ENCODE peak calls at places on chromosome X, in four cellular contexts. M, N, F and Z are unnamed samples.

GRCh38 chrX:102958794-102959193 is 21.7 kb downstream of the RAB40AL start:
- DNase-seq in M (no peak), N (peak; percentile 14), F (no peak), Z (no peak)

GRCh38 chrX:133171962-133172708 is 46.0 kb downstream of the TFDP3 start:
- DNase-seq in M (peak; percentile 17), F (no peak), N (peak; percentile 9), Z (no peak)

GRCh38 chrX:12610079-12610478 is 181.1 kb upstream of the PRPS2 start:
- DNase-seq in F (no peak), M (no peak), N (no peak), Z (no peak)

GRCh38 chrX:118975831-118976598 is 1.6 kb downstream of the LONRF3 start:
- DNase-seq in N (peak; percentile 70), M (peak; percentile 71), F (peak; percentile 69), Z (peak; percentile 24)

GRCh38 chrX:65582450-65583082 is 48.0 kb upstream of the LAS1L start:
- DNase-seq in F (no peak), N (peak; percentile 62), M (no peak), Z (no peak)

GRCh38 chrX:77442728-77443127 is 4.5 kb upstream of the FGF16 start:
- DNase-seq in M (peak; percentile 34), F (peak; percentile 1), N (no peak), Z (no peak)

GRCh38 chrX:138745215-138745614 is 33.7 kb upstream of the FGF13 start:
- DNase-seq in M (peak; percentile 40), N (peak; percentile 54), F (peak; percentile 12), Z (no peak)

GRCh38 chrX:21811832-21812231 is 27.6 kb upstream of the MBTPS2 start:
- DNase-seq in N (no peak), F (no peak), M (no peak), Z (no peak)

GRCh38 chrX:123188081-123188480 is 4.0 kb downstream of the GRIA3 start:
- DNase-seq in F (no peak), M (no peak), N (no peak), Z (no peak)

GRCh38 chrX:56766554-56767412 is 37.7 kb downstream of the NBDY start:
- DNase-seq in N (no peak), M (no peak), F (no peak), Z (no peak)

GRCh38 chrX:84748965-84749656 is 246.9 kb upstream of the HDX start:
- DNase-seq in M (no peak), N (no peak), F (no peak), Z (no peak)

GRCh38 chrX:103613362-103613761 is 5.6 kb downstream of the TCEAL3 start:
- DNase-seq in N (no peak), F (no peak), M (no peak), Z (no peak)

GRCh38 chrX:45801554-45801953 is 600.9 kb upstream of the DIPK2B start:
- DNase-seq in N (peak; percentile 15), M (peak; percentile 62), F (no peak), Z (no peak)

GRCh38 chrX:74925210-74926088 is at the start of gene NEXMIF:
- DNase-seq in N (no peak), M (peak; percentile 36), F (peak; percentile 6), Z (peak; percentile 8)

GRCh38 chrX:1398431-1399340 is 6.8 kb upstream of the SLC25A6 start:
- DNase-seq in M (no peak), N (no peak), F (no peak), Z (no peak)

GRCh38 chrX:729583-730409 is 99.2 kb downstream of the SHOX start:
- DNase-seq in F (no peak), N (no peak), M (no peak), Z (no peak)

GRCh38 chrX:17735396-17735795 is 1.9 kb upstream of the SCML1 start:
- DNase-seq in N (no peak), F (peak; percentile 27), M (no peak), Z (no peak)

GRCh38 chrX:34655496-34656258 is 1.4 kb downstream of the TMEM47 start:
- DNase-seq in F (no peak), N (no peak), M (no peak), Z (no peak)

GRCh38 chrX:7586126-7586525 is 256.8 kb upstream of the VCX start:
- DNase-seq in F (peak; percentile 1), M (no peak), N (peak; percentile 2), Z (no peak)

GRCh38 chrX:727738-728621 is 97.4 kb downstream of the SHOX start:
- DNase-seq in F (peak; percentile 9), M (peak; percentile 65), N (peak; percentile 25), Z (peak; percentile 77)

GRCh38 chrX:68699960-68700746 is 52.7 kb downstream of the STARD8 start:
- DNase-seq in M (no peak), F (no peak), N (peak; percentile 76), Z (no peak)
- TF ChIP-seq NR3C1 in M (no peak), F (no peak), N (no peak), Z (no peak)

DNA sequence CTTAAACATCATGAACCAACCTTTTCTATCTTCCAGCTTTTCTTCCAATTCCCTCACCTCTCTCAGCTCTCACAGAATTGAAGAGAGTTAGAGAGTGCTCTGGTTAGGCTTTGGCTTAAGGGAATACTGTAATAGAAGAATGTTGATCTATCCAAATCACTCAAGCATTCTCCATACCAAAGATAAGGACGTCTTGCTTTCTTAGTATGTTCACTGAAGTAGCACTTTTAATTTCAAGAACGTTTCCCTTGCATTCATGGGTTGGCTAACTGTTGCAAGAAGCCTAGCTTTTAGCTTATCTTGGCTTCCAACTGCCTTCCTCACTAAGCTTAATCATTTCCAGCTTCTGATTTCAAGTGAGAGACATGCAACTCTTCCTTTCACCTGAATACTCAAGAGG is 43.2 kb downstream of the FANCB start:
- DNase-seq in M (no peak), F (no peak), N (no peak), Z (no peak)
- TF ChIP-seq NR3C1 in M (no peak), F (no peak), N (no peak), Z (no peak)

GRCh38 chrX:153647461-153648357 is 706 bp downstream of the DUSP9 start:
- DNase-seq in M (no peak), F (no peak), N (no peak), Z (no peak)

GRCh38 chrX:153645151-153645550 is 1.9 kb upstream of the DUSP9 start:
- DNase-seq in M (no peak), N (no peak), F (no peak), Z (no peak)

GRCh38 chrX:153648358-153649177 is 1.6 kb downstream of the DUSP9 start:
- DNase-seq in M (no peak), N (no peak), F (no peak), Z (no peak)

GRCh38 chrX:153645921-153646481 is 1.0 kb upstream of the DUSP9 start:
- DNase-seq in F (peak; percentile 79), N (no peak), M (no peak), Z (no peak)

DNA sequence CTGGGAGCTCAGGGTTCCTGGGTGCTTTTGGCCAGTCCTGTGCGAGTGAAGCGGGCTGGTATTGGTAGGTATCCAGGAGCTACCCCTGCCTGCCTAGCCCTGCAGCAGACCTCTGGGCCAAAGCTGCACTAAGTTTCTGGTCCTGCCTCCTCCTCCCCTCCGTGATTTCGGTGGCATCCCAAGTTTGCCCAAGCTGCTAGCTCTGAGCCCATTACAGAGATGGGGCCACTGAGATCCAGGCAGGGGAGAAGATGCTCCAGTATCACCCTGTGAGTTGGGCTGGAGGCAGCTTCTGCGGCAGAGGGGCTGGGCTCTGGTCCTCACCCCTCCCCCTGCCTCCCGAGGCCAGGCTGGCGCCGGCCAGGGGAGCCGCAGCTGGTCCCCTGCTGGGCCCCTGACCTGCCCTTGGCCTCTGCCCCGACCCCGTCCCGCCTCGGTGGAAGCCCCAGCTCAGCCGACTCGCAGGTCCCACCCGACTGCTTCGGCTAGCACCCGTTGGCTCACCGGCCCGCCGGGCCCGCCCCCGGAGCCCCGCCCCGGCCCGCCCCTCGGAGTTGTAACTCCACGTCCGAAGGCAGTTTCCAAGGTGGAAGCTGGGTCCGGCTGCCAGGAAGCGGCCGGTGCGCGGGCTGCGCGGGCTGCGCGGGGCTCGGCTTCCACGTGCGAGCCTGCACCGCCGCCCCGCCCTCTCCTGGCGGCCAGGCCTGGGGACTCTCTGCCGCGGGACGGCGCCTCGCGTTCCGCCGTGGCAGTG is at the start of gene DUSP9:
- DNase-seq in M (peak; percentile 43), N (peak; percentile 75), F (peak; percentile 83), Z (peak; percentile 49)
- TF ChIP-seq NR3C1 in M (no peak), N (no peak), F (no peak), Z (no peak)

DNA sequence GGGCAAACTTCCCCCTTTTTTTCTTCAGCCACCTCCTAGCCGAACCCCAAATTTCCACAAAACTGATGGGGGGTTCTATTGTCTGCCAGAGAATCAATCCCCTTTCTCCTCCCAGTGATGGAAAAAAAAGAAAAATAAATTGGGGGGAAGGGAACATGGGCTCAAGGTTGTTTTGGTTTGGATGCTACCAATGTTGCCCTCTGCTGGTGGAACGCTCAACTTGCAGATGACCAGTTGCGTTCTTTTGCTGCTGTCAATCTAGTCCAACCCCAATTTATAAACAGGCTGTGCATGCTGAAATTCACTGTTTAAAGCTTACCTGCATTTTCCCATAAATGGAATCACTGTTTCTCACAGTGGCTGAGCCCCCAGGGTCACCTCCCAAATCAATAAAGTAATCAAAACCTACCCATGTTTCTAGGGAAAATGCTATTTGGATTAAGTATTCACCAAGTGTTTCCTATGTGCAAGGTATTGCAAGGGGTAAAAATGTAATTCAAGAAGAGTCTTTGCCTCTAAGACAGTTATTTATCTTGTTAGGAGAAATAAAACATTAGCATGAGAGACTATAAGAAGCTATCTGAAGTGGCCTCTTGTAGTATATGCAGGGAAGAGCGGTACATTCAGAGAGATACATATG is 116.7 kb upstream of the TMEM164 start:
- DNase-seq in N (peak; percentile 73), M (peak; percentile 57), F (peak; percentile 31), Z (peak; percentile 30)
- TF ChIP-seq NR3C1 in N (no peak), M (no peak), F (no peak), Z (no peak)

DNA sequence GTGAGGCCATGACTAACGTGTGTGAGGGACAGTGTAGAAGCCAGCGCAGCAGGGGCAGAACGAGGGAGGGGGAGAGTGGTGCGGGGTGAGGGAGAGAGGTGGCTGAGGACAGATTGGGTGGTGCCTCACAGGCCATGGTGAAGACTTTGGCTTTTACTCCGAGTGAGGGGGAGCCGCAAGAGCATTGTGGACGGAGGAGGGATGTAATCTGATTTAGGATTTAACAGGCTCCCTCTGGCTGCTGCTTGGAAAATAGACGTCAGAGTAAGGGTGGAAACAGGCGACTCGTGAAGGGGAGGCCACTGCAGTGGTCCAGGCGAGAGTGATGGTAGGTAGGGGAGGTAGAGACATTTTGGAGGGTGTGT is 13.0 kb downstream of the PPP1R3F start:
- DNase-seq in F (no peak), N (peak; percentile 70), M (peak; percentile 38), Z (peak; percentile 17)
- TF ChIP-seq NR3C1 in F (no peak), N (no peak), M (no peak), Z (no peak)